ENCODE peak calls at places on chromosomes 12 and 14, in five cellular contexts. U is Right ventricle myocardium superior; C is activated CD8-positive, alpha-beta memory T cell treated with anti-CD3 and anti-CD28 coated beads, Interleukin-2, amount 10 ng/mL, durations not matched to agents 7 days and 5 days; V is naive thymus-derived CD8-positive, alpha-beta T cell; P is CD4-positive, CD25-positive, alpha-beta regulatory T cell. I is an unnamed sample.
A peak's percentile ranks its signal among the peaks of the same experiment; 100 is the strongest.

GRCh38 chr12:84172823-84173424 is 739.7 kb downstream of the SLC6A15 start:
- ATAC-seq in U (no peak), C (no peak), V (no peak), P (no peak), I (no peak)

GRCh38 chr14:92386637-92387036 is 63.7 kb downstream of the SLC24A4 start:
- ATAC-seq in U (peak; percentile 31), C (no peak), V (no peak), P (no peak), I (no peak)

GRCh38 chr14:104864267-104865068 is 600 bp upstream of the CEP170B start:
- ATAC-seq in U (peak; percentile 14), C (no peak), V (peak; percentile 32), P (no peak), I (peak; percentile 19)

GRCh38 chr12:106760184-106760531 is 14.3 kb upstream of the RIC8B start:
- ATAC-seq in U (peak; percentile 26), C (no peak), V (peak; percentile 96), P (peak; percentile 89), I (peak; percentile 94)

GRCh38 chr14:98754343-98755025 is 517.5 kb downstream of the BCL11B start:
- ATAC-seq in U (no peak), C (no peak), V (no peak), P (no peak), I (peak; percentile 42)

GRCh38 chr12:30925607-30926242 is 823 bp upstream of the TSPAN11 start:
- ATAC-seq in U (no peak), C (no peak), V (no peak), P (no peak), I (no peak)

GRCh38 chr12:58117667-58118066 is 176.3 kb downstream of the ATP23 start:
- ATAC-seq in U (no peak), C (no peak), V (no peak), P (no peak), I (no peak)

GRCh38 chr14:64692189-64692588 is 12.0 kb upstream of the PLEKHG3 start:
- ATAC-seq in U (no peak), C (no peak), V (no peak), P (no peak), I (no peak)

GRCh38 chr12:12812163-12812562 is 983 bp upstream of the DDX47 start:
- ATAC-seq in U (no peak), C (no peak), V (no peak), P (no peak), I (no peak)

GRCh38 chr12:119432935-119433334 is 98.4 kb downstream of the CCDC60 start:
- ATAC-seq in U (no peak), C (no peak), V (no peak), P (no peak), I (no peak)

GRCh38 chr14:61898568-61898967 is 136.3 kb downstream of the SNAPC1 start:
- ATAC-seq in U (no peak), C (no peak), V (no peak), P (no peak), I (no peak)

GRCh38 chr14:54377501-54377900 is 19.3 kb upstream of the CDKN3 start:
- ATAC-seq in U (no peak), C (no peak), V (no peak), P (no peak), I (no peak)

GRCh38 chr14:64210211-64210610 is 84.0 kb downstream of the ESR2 start:
- ATAC-seq in U (no peak), C (no peak), V (no peak), P (no peak), I (no peak)

GRCh38 chr14:69713976-69714716 is 52.8 kb upstream of the SRSF5 start:
- ATAC-seq in U (no peak), C (no peak), V (no peak), P (no peak), I (no peak)

GRCh38 chr12:7853557-7853956 is 19.2 kb downstream of the SLC2A14 start:
- ATAC-seq in U (no peak), C (no peak), V (no peak), P (no peak), I (peak; percentile 58)

GRCh38 chr14:100664841-100665425 is 61.8 kb upstream of the DLK1 start:
- ATAC-seq in U (peak; percentile 73), C (no peak), V (no peak), P (no peak), I (no peak)

GRCh38 chr12:79441534-79441933 is 249.2 kb downstream of the PAWR start:
- ATAC-seq in U (no peak), C (no peak), V (no peak), P (no peak), I (no peak)

GRCh38 chr12:25328082-25328712 is 77.5 kb upstream of the KRAS start:
- ATAC-seq in U (no peak), C (no peak), V (no peak), P (no peak), I (no peak)

GRCh38 chr12:69284131-69284530 is 44.8 kb downstream of the CPSF6 start:
- ATAC-seq in U (peak; percentile 91), C (peak; percentile 60), V (peak; percentile 40), P (no peak), I (peak; percentile 43)

GRCh38 chr14:61227893-61228591 is 53.1 kb downstream of the TMEM30B start:
- ATAC-seq in U (no peak), C (no peak), V (no peak), P (no peak), I (no peak)

GRCh38 chr14:76386922-76387782 is 11.2 kb downstream of the ESRRB start:
- ATAC-seq in U (peak; percentile 90), C (peak; percentile 81), V (peak; percentile 70), P (peak; percentile 46), I (peak; percentile 82)

I was measured in activated T-helper 17 cell treated with anti-CD3 and anti-CD28 coated beads, Interleukin-2, amount 50 U/mL, for 72 hours.